ENCODE peak calls at places on chromosomes 13 and 19, in six cellular contexts. One of them, this sample, is unnamed.

GRCh38 chr13:95536629-95537241 is 15.8 kb upstream of the CLDN10 start:
- DNase-seq in psoas muscle: no peak
- DNase-seq in progenitor cell of endocrine pancreas: no peak
- DNase-seq in MCF 10A: peak
- DNase-seq in neural progenitor cell: no peak
- DNase-seq in CD8-positive, alpha-beta T cell: no peak
- DNase-seq in this sample: no peak

GRCh38 chr13:28659611-28659970 is 661 bp downstream of the POMP start:
- DNase-seq in psoas muscle: no peak
- DNase-seq in progenitor cell of endocrine pancreas: no peak
- DNase-seq in CD8-positive, alpha-beta T cell: no peak
- DNase-seq in MCF 10A: peak
- DNase-seq in neural progenitor cell: no peak
- DNase-seq in this sample: no peak

GRCh38 chr13:44879452-44880058 is 109.7 kb downstream of the NUFIP1 start:
- DNase-seq in psoas muscle: no peak
- DNase-seq in MCF 10A: peak
- DNase-seq in CD8-positive, alpha-beta T cell: no peak
- DNase-seq in neural progenitor cell: no peak
- DNase-seq in progenitor cell of endocrine pancreas: no peak
- DNase-seq in this sample: no peak

GRCh38 chr13:39149896-39150295 is 111.6 kb downstream of the NHLRC3 start:
- DNase-seq in neural progenitor cell: no peak
- DNase-seq in psoas muscle: no peak
- DNase-seq in CD8-positive, alpha-beta T cell: no peak
- DNase-seq in MCF 10A: no peak
- DNase-seq in progenitor cell of endocrine pancreas: no peak
- DNase-seq in this sample: no peak

GRCh38 chr19:57348136-57348535 is 2.9 kb upstream of the ZNF304 start:
- DNase-seq in neural progenitor cell: no peak
- DNase-seq in MCF 10A: no peak
- DNase-seq in psoas muscle: no peak
- DNase-seq in progenitor cell of endocrine pancreas: no peak
- DNase-seq in CD8-positive, alpha-beta T cell: no peak
- DNase-seq in this sample: no peak

GRCh38 chr13:33445476-33445875 is 159.9 kb upstream of the STARD13 start:
- DNase-seq in MCF 10A: no peak
- DNase-seq in CD8-positive, alpha-beta T cell: no peak
- DNase-seq in neural progenitor cell: no peak
- DNase-seq in psoas muscle: no peak
- DNase-seq in progenitor cell of endocrine pancreas: no peak
- DNase-seq in this sample: no peak

GRCh38 chr13:62510906-62511655 is 1095.4 kb upstream of the PCDH20 start:
- DNase-seq in MCF 10A: no peak
- DNase-seq in neural progenitor cell: no peak
- DNase-seq in psoas muscle: no peak
- DNase-seq in CD8-positive, alpha-beta T cell: no peak
- DNase-seq in progenitor cell of endocrine pancreas: no peak
- DNase-seq in this sample: no peak

GRCh38 chr13:46860734-46861133 is 36.1 kb downstream of the HTR2A start:
- DNase-seq in neural progenitor cell: no peak
- DNase-seq in progenitor cell of endocrine pancreas: no peak
- DNase-seq in psoas muscle: no peak
- DNase-seq in CD8-positive, alpha-beta T cell: no peak
- DNase-seq in MCF 10A: no peak
- DNase-seq in this sample: no peak

GRCh38 chr19:14978377-14978776 is 1.3 kb downstream of the SLC1A6 start:
- DNase-seq in MCF 10A: no peak
- DNase-seq in progenitor cell of endocrine pancreas: no peak
- DNase-seq in neural progenitor cell: no peak
- DNase-seq in psoas muscle: no peak
- DNase-seq in CD8-positive, alpha-beta T cell: no peak
- DNase-seq in this sample: no peak

GRCh38 chr19:30630289-30631034 is 258.3 kb downstream of the ZNF536 start:
- DNase-seq in neural progenitor cell: no peak
- DNase-seq in MCF 10A: no peak
- DNase-seq in progenitor cell of endocrine pancreas: no peak
- DNase-seq in CD8-positive, alpha-beta T cell: no peak
- DNase-seq in psoas muscle: no peak
- DNase-seq in this sample: no peak

GRCh38 chr13:45468676-45469075 is 3.9 kb downstream of the COG3 start:
- DNase-seq in neural progenitor cell: no peak
- DNase-seq in progenitor cell of endocrine pancreas: no peak
- DNase-seq in CD8-positive, alpha-beta T cell: no peak
- DNase-seq in MCF 10A: no peak
- DNase-seq in psoas muscle: no peak
- DNase-seq in this sample: no peak

GRCh38 chr19:42207767-42208259 is 9.7 kb downstream of the DEDD2 start:
- DNase-seq in CD8-positive, alpha-beta T cell: no peak
- DNase-seq in MCF 10A: peak
- DNase-seq in neural progenitor cell: no peak
- DNase-seq in progenitor cell of endocrine pancreas: no peak
- DNase-seq in psoas muscle: no peak
- DNase-seq in this sample: peak

GRCh38 chr13:46575321-46575721 is 22.4 kb downstream of the LRCH1 start:
- DNase-seq in CD8-positive, alpha-beta T cell: no peak
- DNase-seq in MCF 10A: no peak
- DNase-seq in neural progenitor cell: no peak
- DNase-seq in psoas muscle: no peak
- DNase-seq in progenitor cell of endocrine pancreas: no peak
- DNase-seq in this sample: no peak

GRCh38 chr19:49415102-49415809 is 8.0 kb downstream of the PTH2 start:
- DNase-seq in psoas muscle: no peak
- DNase-seq in neural progenitor cell: no peak
- DNase-seq in MCF 10A: no peak
- DNase-seq in progenitor cell of endocrine pancreas: no peak
- DNase-seq in CD8-positive, alpha-beta T cell: no peak
- DNase-seq in this sample: no peak

GRCh38 chr19:10007811-10008211 is 2.5 kb downstream of the COL5A3 start:
- DNase-seq in CD8-positive, alpha-beta T cell: no peak
- DNase-seq in MCF 10A: peak
- DNase-seq in psoas muscle: peak
- DNase-seq in progenitor cell of endocrine pancreas: no peak
- DNase-seq in neural progenitor cell: no peak
- DNase-seq in this sample: no peak

GRCh38 chr19:56951672-56952071 is 111.1 kb upstream of the PEG3 start:
- DNase-seq in progenitor cell of endocrine pancreas: no peak
- DNase-seq in CD8-positive, alpha-beta T cell: no peak
- DNase-seq in neural progenitor cell: no peak
- DNase-seq in psoas muscle: no peak
- DNase-seq in MCF 10A: no peak
- DNase-seq in this sample: no peak

GRCh38 chr19:16922592-16922934 is 33.8 kb downstream of the F2RL3 start:
- DNase-seq in progenitor cell of endocrine pancreas: no peak
- DNase-seq in psoas muscle: no peak
- DNase-seq in neural progenitor cell: no peak
- DNase-seq in MCF 10A: no peak
- DNase-seq in CD8-positive, alpha-beta T cell: no peak
- DNase-seq in this sample: peak

GRCh38 chr19:9362905-9363304 is at the start of gene ZNF177:
- DNase-seq in progenitor cell of endocrine pancreas: no peak
- DNase-seq in neural progenitor cell: no peak
- DNase-seq in CD8-positive, alpha-beta T cell: no peak
- DNase-seq in MCF 10A: no peak
- DNase-seq in psoas muscle: no peak
- DNase-seq in this sample: no peak

GRCh38 chr13:78881054-78881453 is 222.1 kb upstream of the OBI1 start:
- DNase-seq in neural progenitor cell: no peak
- DNase-seq in psoas muscle: no peak
- DNase-seq in CD8-positive, alpha-beta T cell: no peak
- DNase-seq in progenitor cell of endocrine pancreas: no peak
- DNase-seq in MCF 10A: no peak
- DNase-seq in this sample: no peak

GRCh38 chr13:108283110-108283509 is 13.6 kb downstream of the TNFSF13B start:
- DNase-seq in CD8-positive, alpha-beta T cell: no peak
- DNase-seq in neural progenitor cell: no peak
- DNase-seq in progenitor cell of endocrine pancreas: no peak
- DNase-seq in MCF 10A: peak
- DNase-seq in psoas muscle: no peak
- DNase-seq in this sample: no peak

GRCh38 chr19:58338825-58339558 is 12.2 kb downstream of the ZSCAN22 start:
- DNase-seq in neural progenitor cell: peak
- DNase-seq in MCF 10A: no peak
- DNase-seq in CD8-positive, alpha-beta T cell: no peak
- DNase-seq in psoas muscle: no peak
- DNase-seq in progenitor cell of endocrine pancreas: no peak
- DNase-seq in this sample: peak

GRCh38 chr19:42555801-42556200 is 27.5 kb upstream of the CEACAM1 start:
- DNase-seq in psoas muscle: no peak
- DNase-seq in progenitor cell of endocrine pancreas: no peak
- DNase-seq in CD8-positive, alpha-beta T cell: no peak
- DNase-seq in neural progenitor cell: no peak
- DNase-seq in MCF 10A: no peak
- DNase-seq in this sample: no peak

GRCh38 chr19:4297901-4298771 is 4.1 kb downstream of the TMIGD2 start:
- DNase-seq in neural progenitor cell: peak
- DNase-seq in MCF 10A: no peak
- DNase-seq in psoas muscle: no peak
- DNase-seq in CD8-positive, alpha-beta T cell: no peak
- DNase-seq in progenitor cell of endocrine pancreas: no peak
- DNase-seq in this sample: no peak

GRCh38 chr13:45621950-45622349 is 6.4 kb upstream of the ERICH6B start:
- DNase-seq in progenitor cell of endocrine pancreas: no peak
- DNase-seq in CD8-positive, alpha-beta T cell: no peak
- DNase-seq in neural progenitor cell: peak
- DNase-seq in MCF 10A: no peak
- DNase-seq in psoas muscle: no peak
- DNase-seq in this sample: no peak

GRCh38 chr13:39565036-39565949 is 37.7 kb downstream of the LHFPL6 start:
- DNase-seq in psoas muscle: peak
- DNase-seq in CD8-positive, alpha-beta T cell: no peak
- DNase-seq in MCF 10A: peak
- DNase-seq in neural progenitor cell: peak
- DNase-seq in progenitor cell of endocrine pancreas: no peak
- DNase-seq in this sample: no peak

GRCh38 chr19:44694184-44694579 is 4.8 kb upstream of the CEACAM16 start:
- DNase-seq in progenitor cell of endocrine pancreas: no peak
- DNase-seq in neural progenitor cell: no peak
- DNase-seq in MCF 10A: no peak
- DNase-seq in psoas muscle: no peak
- DNase-seq in CD8-positive, alpha-beta T cell: no peak
- DNase-seq in this sample: no peak
- TF ChIP-seq CTCF in progenitor cell of endocrine pancreas: peak
- TF ChIP-seq CTCF in neural progenitor cell: peak
- TF ChIP-seq CTCF in MCF 10A: peak
- TF ChIP-seq CTCF in psoas muscle: no peak
- TF ChIP-seq CTCF in CD8-positive, alpha-beta T cell: no peak
- TF ChIP-seq CTCF in this sample: peak

DNA sequence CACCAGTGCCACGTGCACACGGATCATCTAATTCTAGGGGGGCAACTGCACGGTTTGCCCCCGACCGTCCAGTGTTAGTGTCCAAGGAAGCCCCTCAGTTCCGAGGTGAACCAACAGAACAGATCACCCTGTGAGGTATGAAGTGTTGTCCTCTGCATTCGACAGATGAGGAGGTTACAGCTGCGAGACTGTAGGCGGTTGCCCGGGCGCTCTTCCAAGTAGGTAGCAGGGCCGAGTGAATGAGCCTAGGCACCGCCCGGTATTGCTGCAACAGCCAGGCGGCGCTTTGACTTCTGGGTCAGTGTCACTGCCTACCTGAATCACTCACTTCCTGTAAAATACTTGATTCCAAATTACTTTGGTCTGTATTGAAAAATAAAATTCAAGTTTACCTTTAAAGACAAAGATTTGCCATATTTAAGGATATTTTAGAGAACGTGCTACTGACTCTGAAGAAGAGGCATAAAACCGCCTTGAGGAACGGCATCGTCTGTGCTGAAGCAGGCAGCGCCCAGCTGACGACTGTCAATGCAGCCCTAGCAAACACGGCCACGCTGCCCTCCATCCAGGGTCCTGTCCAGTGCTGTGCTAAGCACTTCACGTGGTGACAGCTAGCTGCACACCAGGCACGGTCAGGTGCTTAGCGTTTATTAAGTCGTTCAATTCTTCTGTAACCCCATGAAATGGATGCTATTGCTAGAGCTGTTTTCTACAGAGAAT is 19.3 kb upstream of the RASA3 start:
- DNase-seq in psoas muscle: peak
- DNase-seq in neural progenitor cell: no peak
- DNase-seq in MCF 10A: peak
- DNase-seq in progenitor cell of endocrine pancreas: no peak
- DNase-seq in CD8-positive, alpha-beta T cell: peak
- DNase-seq in this sample: peak
- TF ChIP-seq CTCF in psoas muscle: no peak
- TF ChIP-seq CTCF in neural progenitor cell: no peak
- TF ChIP-seq CTCF in MCF 10A: peak
- TF ChIP-seq CTCF in progenitor cell of endocrine pancreas: no peak
- TF ChIP-seq CTCF in CD8-positive, alpha-beta T cell: no peak
- TF ChIP-seq CTCF in this sample: no peak

GRCh38 chr13:113968463-113969310 is 5.2 kb downstream of the C13orf46 start:
- DNase-seq in CD8-positive, alpha-beta T cell: no peak
- DNase-seq in psoas muscle: peak
- DNase-seq in progenitor cell of endocrine pancreas: no peak
- DNase-seq in neural progenitor cell: no peak
- DNase-seq in MCF 10A: no peak
- DNase-seq in this sample: peak
- TF ChIP-seq CTCF in CD8-positive, alpha-beta T cell: no peak
- TF ChIP-seq CTCF in psoas muscle: no peak
- TF ChIP-seq CTCF in progenitor cell of endocrine pancreas: no peak
- TF ChIP-seq CTCF in neural progenitor cell: no peak
- TF ChIP-seq CTCF in MCF 10A: no peak
- TF ChIP-seq CTCF in this sample: no peak

DNA sequence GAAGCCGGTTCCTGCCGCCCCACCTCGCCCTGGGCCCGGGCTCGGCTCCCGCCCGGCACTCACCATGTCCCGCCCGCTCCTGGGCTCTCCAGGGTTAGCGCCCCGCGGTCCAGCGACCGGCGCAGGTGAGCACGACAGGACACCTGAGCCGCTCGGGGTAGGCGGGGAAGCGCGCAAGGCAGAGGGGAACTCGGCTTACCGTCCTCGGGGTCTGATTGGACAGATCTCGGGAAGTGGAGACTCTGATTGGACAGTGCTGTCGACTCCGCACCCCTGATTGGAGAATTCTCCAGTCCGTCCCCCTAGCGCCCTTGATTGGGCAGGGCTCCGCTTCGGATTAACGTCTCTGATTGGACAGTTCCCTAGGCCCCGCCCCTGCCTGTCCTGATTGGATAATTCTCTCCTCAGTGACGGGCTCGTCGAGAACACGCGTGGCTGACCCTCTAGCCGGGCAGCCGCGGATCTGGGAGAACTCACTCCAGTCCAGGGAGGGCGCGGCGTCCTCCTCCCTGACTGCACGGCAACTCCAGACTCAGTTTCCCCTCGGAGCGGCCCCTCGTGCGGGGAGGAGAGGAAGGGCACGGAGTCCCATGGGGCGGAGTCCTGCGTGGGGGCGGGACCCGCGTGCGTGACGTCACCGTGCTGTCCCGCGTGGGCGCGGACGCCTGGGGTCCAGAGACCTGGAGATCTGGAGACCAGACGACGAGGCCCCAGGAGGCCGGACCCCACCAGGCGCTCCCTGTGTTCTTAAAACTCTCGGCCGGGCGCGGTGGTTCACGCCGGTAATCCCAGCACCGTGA is at the start of gene ZNF77:
- DNase-seq in MCF 10A: peak
- DNase-seq in CD8-positive, alpha-beta T cell: peak
- DNase-seq in neural progenitor cell: peak
- DNase-seq in progenitor cell of endocrine pancreas: peak
- DNase-seq in psoas muscle: peak
- DNase-seq in this sample: peak
- TF ChIP-seq CTCF in MCF 10A: no peak
- TF ChIP-seq CTCF in CD8-positive, alpha-beta T cell: no peak
- TF ChIP-seq CTCF in neural progenitor cell: no peak
- TF ChIP-seq CTCF in progenitor cell of endocrine pancreas: no peak
- TF ChIP-seq CTCF in psoas muscle: peak
- TF ChIP-seq CTCF in this sample: no peak

GRCh38 chr19:37309834-37310575 is 60.9 kb upstream of the ZNF527 start:
- DNase-seq in progenitor cell of endocrine pancreas: no peak
- DNase-seq in neural progenitor cell: no peak
- DNase-seq in MCF 10A: no peak
- DNase-seq in CD8-positive, alpha-beta T cell: no peak
- DNase-seq in psoas muscle: no peak
- DNase-seq in this sample: no peak
- TF ChIP-seq CTCF in progenitor cell of endocrine pancreas: peak
- TF ChIP-seq CTCF in neural progenitor cell: peak
- TF ChIP-seq CTCF in MCF 10A: no peak
- TF ChIP-seq CTCF in CD8-positive, alpha-beta T cell: peak
- TF ChIP-seq CTCF in psoas muscle: no peak
- TF ChIP-seq CTCF in this sample: no peak